ENCODE peak calls at places on chromosomes 13 and 19, in four cellular contexts. O is retina, G is tibial nerve, V is heart right ventricle. L is an unnamed sample.
A peak's percentile ranks its signal among the peaks of the same experiment; 100 is the strongest.

GRCh38 chr13:35699805-35700204 is 223.3 kb upstream of the MAB21L1 start:
- DNase-seq in V (no peak), O (no peak), G (no peak), L (no peak)

GRCh38 chr13:70623260-70623659 is 515.0 kb upstream of the KLHL1 start:
- DNase-seq in O (no peak), G (no peak), V (no peak), L (no peak)

GRCh38 chr13:31610270-31610998 is 128.9 kb upstream of the RXFP2 start:
- DNase-seq in O (no peak), G (no peak), V (no peak), L (peak; percentile 62)

GRCh38 chr19:18657590-18658365 is 20.9 kb downstream of the KLHL26 start:
- DNase-seq in V (peak; percentile 77), O (peak; percentile 54), G (peak; percentile 52), L (no peak)

GRCh38 chr19:35712529-35712909 is 5.3 kb upstream of the KMT2B start:
- DNase-seq in V (no peak), G (no peak), O (no peak), L (no peak)

GRCh38 chr19:53102701-53103140 is 501 bp downstream of the ZNF160 start:
- DNase-seq in G (no peak), V (peak; percentile 50), O (no peak), L (no peak)

GRCh38 chr13:112032186-112032835 is 34.6 kb upstream of the SOX1 start:
- DNase-seq in V (no peak), G (no peak), O (no peak), L (no peak)

GRCh38 chr13:77507931-77508776 is 27.4 kb upstream of the SCEL start:
- DNase-seq in G (no peak), O (no peak), V (no peak), L (peak; percentile 8)

L was measured in esophagus muscularis mucosa.